ENCODE peak calls at places on chromosomes 6 and 20, in six cellular contexts. One of them, this sample, is unnamed.

GRCh38 chr20:23350855-23351838 is 556 bp downstream of the NXT1 start:
- DNase-seq in mammary epithelial cell: peak
- DNase-seq in endothelial cell of umbilical vein: peak
- DNase-seq in HCT116: peak
- DNase-seq in GM12878: no peak
- DNase-seq in PC-9: peak
- DNase-seq in this sample: peak

GRCh38 chr6:47097092-47097945 is 55.2 kb upstream of the ADGRF1 start:
- DNase-seq in mammary epithelial cell: peak
- DNase-seq in endothelial cell of umbilical vein: peak
- DNase-seq in HCT116: peak
- DNase-seq in GM12878: peak
- DNase-seq in PC-9: peak
- DNase-seq in this sample: peak

GRCh38 chr6:27495386-27496135 is 22.7 kb upstream of the ZNF184 start:
- DNase-seq in mammary epithelial cell: peak
- DNase-seq in endothelial cell of umbilical vein: peak
- DNase-seq in HCT116: peak
- DNase-seq in GM12878: peak
- DNase-seq in PC-9: peak
- DNase-seq in this sample: peak

GRCh38 chr6:19616022-19616421 is 221.1 kb upstream of the ID4 start:
- DNase-seq in mammary epithelial cell: no peak
- DNase-seq in endothelial cell of umbilical vein: no peak
- DNase-seq in HCT116: no peak
- DNase-seq in GM12878: no peak
- DNase-seq in PC-9: no peak
- DNase-seq in this sample: no peak

GRCh38 chr6:166325383-166326042 is 16.8 kb downstream of the SFT2D1 start:
- DNase-seq in mammary epithelial cell: no peak
- DNase-seq in endothelial cell of umbilical vein: no peak
- DNase-seq in HCT116: no peak
- DNase-seq in GM12878: peak
- DNase-seq in PC-9: no peak
- DNase-seq in this sample: no peak

GRCh38 chr6:13038315-13039261 is 289.7 kb downstream of the TBC1D7 start:
- DNase-seq in mammary epithelial cell: no peak
- DNase-seq in endothelial cell of umbilical vein: peak
- DNase-seq in HCT116: no peak
- DNase-seq in GM12878: no peak
- DNase-seq in PC-9: no peak
- DNase-seq in this sample: no peak

GRCh38 chr6:1552296-1552761 is 57.4 kb upstream of the FOXC1 start:
- DNase-seq in mammary epithelial cell: peak
- DNase-seq in endothelial cell of umbilical vein: peak
- DNase-seq in HCT116: peak
- DNase-seq in GM12878: no peak
- DNase-seq in PC-9: no peak
- DNase-seq in this sample: peak

GRCh38 chr6:149860834-149861602 is 3.1 kb downstream of the LRP11 start:
- DNase-seq in mammary epithelial cell: no peak
- DNase-seq in endothelial cell of umbilical vein: peak
- DNase-seq in HCT116: no peak
- DNase-seq in GM12878: no peak
- DNase-seq in PC-9: no peak
- DNase-seq in this sample: no peak

GRCh38 chr20:60121903-60122302 is 163.7 kb downstream of the CDH26 start:
- DNase-seq in mammary epithelial cell: no peak
- DNase-seq in endothelial cell of umbilical vein: no peak
- DNase-seq in HCT116: no peak
- DNase-seq in GM12878: no peak
- DNase-seq in PC-9: no peak
- DNase-seq in this sample: no peak

GRCh38 chr20:32965581-32966373 is 38.5 kb downstream of the SUN5 start:
- DNase-seq in mammary epithelial cell: no peak
- DNase-seq in endothelial cell of umbilical vein: no peak
- DNase-seq in HCT116: no peak
- DNase-seq in GM12878: no peak
- DNase-seq in PC-9: no peak
- DNase-seq in this sample: no peak

GRCh38 chr6:12760911-12761310 is 44.3 kb downstream of the PHACTR1 start:
- DNase-seq in mammary epithelial cell: no peak
- DNase-seq in endothelial cell of umbilical vein: no peak
- DNase-seq in HCT116: no peak
- DNase-seq in GM12878: no peak
- DNase-seq in PC-9: no peak
- DNase-seq in this sample: peak

GRCh38 chr6:128731249-128732165 is 151.4 kb upstream of the LAMA2 start:
- DNase-seq in mammary epithelial cell: peak
- DNase-seq in endothelial cell of umbilical vein: peak
- DNase-seq in HCT116: peak
- DNase-seq in GM12878: no peak
- DNase-seq in PC-9: peak
- DNase-seq in this sample: peak

GRCh38 chr20:36632487-36633284 is 13.3 kb downstream of the SLA2 start:
- DNase-seq in mammary epithelial cell: no peak
- DNase-seq in endothelial cell of umbilical vein: no peak
- DNase-seq in HCT116: no peak
- DNase-seq in GM12878: no peak
- DNase-seq in PC-9: no peak
- DNase-seq in this sample: no peak

GRCh38 chr20:58571942-58572666 is 56.9 kb upstream of the APCDD1L start:
- DNase-seq in mammary epithelial cell: no peak
- DNase-seq in endothelial cell of umbilical vein: peak
- DNase-seq in HCT116: no peak
- DNase-seq in GM12878: no peak
- DNase-seq in PC-9: no peak
- DNase-seq in this sample: no peak

GRCh38 chr6:52190409-52190808 is 4.2 kb downstream of the IL17A start:
- DNase-seq in mammary epithelial cell: no peak
- DNase-seq in endothelial cell of umbilical vein: no peak
- DNase-seq in HCT116: no peak
- DNase-seq in GM12878: no peak
- DNase-seq in PC-9: no peak
- DNase-seq in this sample: no peak

GRCh38 chr20:20089018-20089417 is 36.7 kb downstream of the CFAP61 start:
- DNase-seq in mammary epithelial cell: no peak
- DNase-seq in endothelial cell of umbilical vein: no peak
- DNase-seq in HCT116: no peak
- DNase-seq in GM12878: no peak
- DNase-seq in PC-9: no peak
- DNase-seq in this sample: no peak

GRCh38 chr6:113377362-113377942 is 479.7 kb upstream of the MARCKS start:
- DNase-seq in mammary epithelial cell: no peak
- DNase-seq in endothelial cell of umbilical vein: no peak
- DNase-seq in HCT116: no peak
- DNase-seq in GM12878: peak
- DNase-seq in PC-9: no peak
- DNase-seq in this sample: no peak

GRCh38 chr6:151121900-151122299 is 117.9 kb upstream of the AKAP12 start:
- DNase-seq in mammary epithelial cell: no peak
- DNase-seq in endothelial cell of umbilical vein: no peak
- DNase-seq in HCT116: no peak
- DNase-seq in GM12878: no peak
- DNase-seq in PC-9: no peak
- DNase-seq in this sample: no peak

GRCh38 chr6:155215906-155216305 is 47.9 kb upstream of the CLDN20 start:
- DNase-seq in mammary epithelial cell: no peak
- DNase-seq in endothelial cell of umbilical vein: no peak
- DNase-seq in HCT116: no peak
- DNase-seq in GM12878: no peak
- DNase-seq in PC-9: no peak
- DNase-seq in this sample: no peak

GRCh38 chr6:105270511-105270910 is 90.7 kb upstream of the POPDC3 start:
- DNase-seq in mammary epithelial cell: peak
- DNase-seq in endothelial cell of umbilical vein: no peak
- DNase-seq in HCT116: no peak
- DNase-seq in GM12878: no peak
- DNase-seq in PC-9: no peak
- DNase-seq in this sample: peak

GRCh38 chr20:19457551-19457950 is 245.1 kb downstream of the SLC24A3 start:
- DNase-seq in mammary epithelial cell: no peak
- DNase-seq in endothelial cell of umbilical vein: no peak
- DNase-seq in HCT116: no peak
- DNase-seq in GM12878: no peak
- DNase-seq in PC-9: no peak
- DNase-seq in this sample: no peak

GRCh38 chr6:129801909-129802308 is 59.2 kb downstream of the TMEM244 start:
- DNase-seq in mammary epithelial cell: peak
- DNase-seq in endothelial cell of umbilical vein: no peak
- DNase-seq in HCT116: no peak
- DNase-seq in GM12878: no peak
- DNase-seq in PC-9: peak
- DNase-seq in this sample: no peak

GRCh38 chr20:63073738-63074065 is 66.9 kb upstream of the BHLHE23 start:
- DNase-seq in mammary epithelial cell: no peak
- DNase-seq in endothelial cell of umbilical vein: no peak
- DNase-seq in HCT116: no peak
- DNase-seq in GM12878: no peak
- DNase-seq in PC-9: no peak
- DNase-seq in this sample: no peak

GRCh38 chr20:63070771-63071540 is 64.2 kb upstream of the BHLHE23 start:
- DNase-seq in mammary epithelial cell: no peak
- DNase-seq in endothelial cell of umbilical vein: no peak
- DNase-seq in HCT116: no peak
- DNase-seq in GM12878: no peak
- DNase-seq in PC-9: no peak
- DNase-seq in this sample: no peak

GRCh38 chr20:63073051-63073737 is 66.4 kb upstream of the BHLHE23 start:
- DNase-seq in mammary epithelial cell: no peak
- DNase-seq in endothelial cell of umbilical vein: no peak
- DNase-seq in HCT116: no peak
- DNase-seq in GM12878: no peak
- DNase-seq in PC-9: no peak
- DNase-seq in this sample: no peak

GRCh38 chr20:63071541-63072181 is 64.9 kb upstream of the BHLHE23 start:
- DNase-seq in mammary epithelial cell: peak
- DNase-seq in endothelial cell of umbilical vein: no peak
- DNase-seq in HCT116: no peak
- DNase-seq in GM12878: no peak
- DNase-seq in PC-9: no peak
- DNase-seq in this sample: peak

GRCh38 chr20:63072231-63072791 is 65.5 kb upstream of the BHLHE23 start:
- DNase-seq in mammary epithelial cell: no peak
- DNase-seq in endothelial cell of umbilical vein: no peak
- DNase-seq in HCT116: no peak
- DNase-seq in GM12878: no peak
- DNase-seq in PC-9: no peak
- DNase-seq in this sample: no peak
- TF ChIP-seq EZH2 in mammary epithelial cell: no peak
- TF ChIP-seq EZH2 in endothelial cell of umbilical vein: peak
- TF ChIP-seq EZH2 in HCT116: no peak
- TF ChIP-seq EZH2 in GM12878: no peak
- TF ChIP-seq EZH2 in PC-9: no peak
- TF ChIP-seq EZH2 in this sample: no peak

GRCh38 chr20:43590392-43591303 is at the start of gene IFT52:
- DNase-seq in mammary epithelial cell: peak
- DNase-seq in endothelial cell of umbilical vein: peak
- DNase-seq in HCT116: peak
- DNase-seq in GM12878: peak
- DNase-seq in PC-9: peak
- DNase-seq in this sample: peak
- TF ChIP-seq EZH2 in mammary epithelial cell: no peak
- TF ChIP-seq EZH2 in endothelial cell of umbilical vein: no peak
- TF ChIP-seq EZH2 in HCT116: no peak
- TF ChIP-seq EZH2 in GM12878: no peak
- TF ChIP-seq EZH2 in PC-9: no peak
- TF ChIP-seq EZH2 in this sample: no peak

DNA sequence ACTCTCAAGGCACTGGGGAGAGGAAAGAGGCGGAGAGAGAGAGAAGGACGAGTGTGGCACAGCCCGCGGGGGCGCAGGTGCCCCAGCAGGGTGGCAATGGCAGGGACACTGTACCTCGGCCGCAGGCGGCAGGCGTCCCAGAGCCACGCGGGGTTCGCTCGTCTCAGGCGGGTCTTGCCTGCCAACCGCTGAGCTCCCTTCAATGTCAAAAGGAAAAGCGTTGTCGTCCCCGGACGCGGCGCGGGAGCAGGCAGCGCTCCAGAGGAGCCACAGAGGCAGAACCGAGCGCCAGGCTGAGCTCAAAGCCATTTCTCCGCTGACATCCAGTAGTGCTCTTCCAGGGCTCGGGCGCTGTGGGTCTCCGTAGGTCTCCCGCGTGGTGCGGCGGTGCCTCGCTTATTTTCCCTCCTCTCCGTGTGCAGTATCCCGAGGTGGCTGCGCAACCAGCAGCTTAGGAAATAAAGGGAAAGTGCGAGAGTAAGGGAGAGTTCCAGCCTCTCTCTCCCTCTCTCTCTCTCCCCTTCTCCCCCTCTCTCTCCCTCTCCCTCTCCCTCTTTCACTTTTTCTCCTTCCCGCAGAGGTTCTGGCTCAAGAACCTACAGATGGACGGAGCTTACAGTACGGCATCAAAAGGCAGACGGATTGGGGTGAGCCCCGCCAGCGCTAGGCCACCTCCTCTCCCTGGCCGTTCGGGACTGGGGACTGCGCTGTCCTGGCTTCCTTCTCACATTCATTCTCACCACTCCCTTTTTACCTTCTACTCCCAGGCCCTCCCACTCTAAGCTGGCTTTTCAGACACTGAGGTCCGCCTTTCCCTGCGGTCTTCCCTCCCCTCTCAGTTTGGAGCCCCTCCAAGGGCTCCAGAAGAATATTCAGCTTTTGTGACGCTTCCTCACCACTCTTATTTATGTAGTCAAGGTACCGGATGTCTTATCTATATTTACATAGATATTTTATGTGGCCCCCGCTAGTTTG is at the start of gene LAMA4:
- DNase-seq in mammary epithelial cell: peak
- DNase-seq in endothelial cell of umbilical vein: peak
- DNase-seq in HCT116: no peak
- DNase-seq in GM12878: no peak
- DNase-seq in PC-9: peak
- DNase-seq in this sample: peak
- TF ChIP-seq EZH2 in mammary epithelial cell: no peak
- TF ChIP-seq EZH2 in endothelial cell of umbilical vein: no peak
- TF ChIP-seq EZH2 in HCT116: no peak
- TF ChIP-seq EZH2 in GM12878: no peak
- TF ChIP-seq EZH2 in PC-9: no peak
- TF ChIP-seq EZH2 in this sample: no peak

DNA sequence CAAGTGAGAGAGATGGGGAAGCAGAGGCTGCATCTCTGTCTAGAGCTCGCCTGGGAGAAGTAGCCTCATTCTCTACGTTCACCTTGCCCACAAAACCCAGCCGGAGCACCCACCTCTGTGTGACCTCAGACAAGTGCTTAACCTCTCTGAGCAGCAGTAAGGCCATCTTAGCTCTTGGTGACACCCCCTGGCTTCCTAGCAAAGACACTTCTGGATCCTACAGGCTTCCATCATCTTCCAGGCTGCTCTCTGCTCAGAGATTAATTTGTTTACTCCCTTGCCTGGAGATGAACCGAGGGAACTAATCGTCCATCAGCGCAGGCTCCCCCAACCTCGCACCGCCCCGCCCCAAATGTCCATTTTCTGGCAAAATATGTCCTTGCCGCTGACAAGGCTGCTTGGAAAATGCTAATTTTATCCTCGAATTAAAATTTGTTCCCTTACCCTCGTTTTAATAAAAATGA is 24.0 kb upstream of the CTNNBL1 start:
- DNase-seq in mammary epithelial cell: no peak
- DNase-seq in endothelial cell of umbilical vein: no peak
- DNase-seq in HCT116: no peak
- DNase-seq in GM12878: no peak
- DNase-seq in PC-9: no peak
- DNase-seq in this sample: no peak
- TF ChIP-seq EZH2 in mammary epithelial cell: no peak
- TF ChIP-seq EZH2 in endothelial cell of umbilical vein: no peak
- TF ChIP-seq EZH2 in HCT116: no peak
- TF ChIP-seq EZH2 in GM12878: no peak
- TF ChIP-seq EZH2 in PC-9: no peak
- TF ChIP-seq EZH2 in this sample: no peak

This sample was measured in GM23248.